ENCODE peak calls at places on chromosome 22, in seven cellular contexts. One of them, this sample, is unnamed. For H3K36me3, the result is how much of the 10 kb centered on the place peaks cover.

GRCh38 chr22:37909756-37910155 is 3.7 kb downstream of the MICALL1 start:
- DNase-seq in colonic mucosa: no peak
- DNase-seq in gastrocnemius medialis: no peak
- DNase-seq in mesendoderm: no peak
- DNase-seq in GM06990: no peak
- DNase-seq in upper lobe of right lung: no peak
- DNase-seq in SK-N-SH: no peak
- DNase-seq in this sample: no peak

GRCh38 chr22:46592390-46592872 is 27.8 kb upstream of the GRAMD4 start:
- DNase-seq in colonic mucosa: no peak
- DNase-seq in SK-N-SH: no peak
- DNase-seq in GM06990: peak
- DNase-seq in upper lobe of right lung: no peak
- DNase-seq in mesendoderm: peak
- DNase-seq in gastrocnemius medialis: no peak
- DNase-seq in this sample: no peak

GRCh38 chr22:17213976-17214375 is 5.3 kb downstream of the ADA2 start:
- DNase-seq in gastrocnemius medialis: peak
- DNase-seq in upper lobe of right lung: peak
- DNase-seq in GM06990: no peak
- DNase-seq in colonic mucosa: peak
- DNase-seq in mesendoderm: peak
- DNase-seq in SK-N-SH: no peak
- DNase-seq in this sample: peak

GRCh38 chr22:38656256-38657148 is at the start of the genes CBY1 and FAM227A:
- DNase-seq in upper lobe of right lung: peak
- DNase-seq in GM06990: peak
- DNase-seq in gastrocnemius medialis: peak
- DNase-seq in mesendoderm: peak
- DNase-seq in SK-N-SH: peak
- DNase-seq in colonic mucosa: peak
- DNase-seq in this sample: peak

GRCh38 chr22:50082197-50082715 is 3.0 kb downstream of the MLC1 start:
- DNase-seq in mesendoderm: no peak
- DNase-seq in SK-N-SH: peak
- DNase-seq in gastrocnemius medialis: no peak
- DNase-seq in colonic mucosa: no peak
- DNase-seq in upper lobe of right lung: no peak
- DNase-seq in GM06990: no peak
- DNase-seq in this sample: no peak

GRCh38 chr22:20177217-20177911 is 26.5 kb upstream of the CCDC188 start:
- DNase-seq in upper lobe of right lung: no peak
- DNase-seq in mesendoderm: no peak
- DNase-seq in colonic mucosa: no peak
- DNase-seq in gastrocnemius medialis: no peak
- DNase-seq in GM06990: no peak
- DNase-seq in SK-N-SH: no peak
- DNase-seq in this sample: no peak

GRCh38 chr22:46661221-46661851 is 41.1 kb downstream of the GRAMD4 start:
- DNase-seq in upper lobe of right lung: no peak
- DNase-seq in mesendoderm: no peak
- DNase-seq in colonic mucosa: peak
- DNase-seq in SK-N-SH: peak
- DNase-seq in GM06990: no peak
- DNase-seq in gastrocnemius medialis: no peak
- DNase-seq in this sample: no peak

GRCh38 chr22:25048659-25049657 is 96.4 kb downstream of the KIAA1671 start:
- DNase-seq in colonic mucosa: peak
- DNase-seq in mesendoderm: peak
- DNase-seq in SK-N-SH: peak
- DNase-seq in GM06990: no peak
- DNase-seq in upper lobe of right lung: peak
- DNase-seq in gastrocnemius medialis: peak
- DNase-seq in this sample: peak

GRCh38 chr22:42714768-42715430 is 5.8 kb downstream of the A4GALT start:
- DNase-seq in upper lobe of right lung: no peak
- DNase-seq in SK-N-SH: no peak
- DNase-seq in GM06990: no peak
- DNase-seq in colonic mucosa: no peak
- DNase-seq in gastrocnemius medialis: no peak
- DNase-seq in mesendoderm: peak
- DNase-seq in this sample: peak

GRCh38 chr22:39249081-39249704 is 4.4 kb upstream of the PDGFB start:
- DNase-seq in GM06990: no peak
- DNase-seq in SK-N-SH: no peak
- DNase-seq in colonic mucosa: no peak
- DNase-seq in mesendoderm: no peak
- DNase-seq in gastrocnemius medialis: no peak
- DNase-seq in upper lobe of right lung: no peak
- DNase-seq in this sample: no peak

GRCh38 chr22:28222976-28223375 is 303.9 kb upstream of the PITPNB start:
- DNase-seq in GM06990: no peak
- DNase-seq in SK-N-SH: peak
- DNase-seq in gastrocnemius medialis: no peak
- DNase-seq in mesendoderm: no peak
- DNase-seq in upper lobe of right lung: no peak
- DNase-seq in colonic mucosa: no peak
- DNase-seq in this sample: no peak

GRCh38 chr22:38038426-38038825 is 18.8 kb upstream of the PICK1 start:
- DNase-seq in mesendoderm: no peak
- DNase-seq in upper lobe of right lung: no peak
- DNase-seq in colonic mucosa: no peak
- DNase-seq in GM06990: no peak
- DNase-seq in SK-N-SH: peak
- DNase-seq in gastrocnemius medialis: no peak
- DNase-seq in this sample: no peak

GRCh38 chr22:24208012-24208749 is 26.9 kb downstream of the SUSD2 start:
- DNase-seq in upper lobe of right lung: no peak
- DNase-seq in GM06990: no peak
- DNase-seq in colonic mucosa: no peak
- DNase-seq in mesendoderm: no peak
- DNase-seq in SK-N-SH: peak
- DNase-seq in gastrocnemius medialis: no peak
- DNase-seq in this sample: no peak

GRCh38 chr22:21759133-21759532 is 23.5 kb upstream of the YPEL1 start:
- DNase-seq in GM06990: no peak
- DNase-seq in SK-N-SH: no peak
- DNase-seq in upper lobe of right lung: no peak
- DNase-seq in colonic mucosa: no peak
- DNase-seq in mesendoderm: no peak
- DNase-seq in gastrocnemius medialis: no peak
- DNase-seq in this sample: no peak
- H3K36me3 ChIP-seq in GM06990: under half
- H3K36me3 ChIP-seq in SK-N-SH: under half
- H3K36me3 ChIP-seq in upper lobe of right lung: under half
- H3K36me3 ChIP-seq in colonic mucosa: under half
- H3K36me3 ChIP-seq in mesendoderm: under half
- H3K36me3 ChIP-seq in gastrocnemius medialis: under half
- H3K36me3 ChIP-seq in this sample: under half

DNA sequence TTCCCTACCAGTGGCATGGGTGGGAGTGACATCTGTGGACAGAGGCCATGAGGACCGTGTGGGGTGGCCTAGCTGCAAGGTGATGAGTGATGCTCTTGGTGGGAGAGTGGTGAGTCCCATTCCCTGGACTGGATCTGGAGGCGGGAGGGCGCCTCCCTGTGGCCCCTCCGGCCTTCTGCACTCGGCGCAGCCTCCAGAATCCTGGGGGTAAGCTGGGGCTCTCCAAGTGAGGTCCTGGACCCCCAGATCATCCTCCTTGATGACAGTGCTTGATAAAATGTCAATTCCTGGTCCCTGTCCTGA is 32.3 kb upstream of the PRR5 start:
- DNase-seq in GM06990: no peak
- DNase-seq in mesendoderm: peak
- DNase-seq in upper lobe of right lung: no peak
- DNase-seq in SK-N-SH: peak
- DNase-seq in colonic mucosa: no peak
- DNase-seq in gastrocnemius medialis: no peak
- DNase-seq in this sample: peak
- H3K4me3 ChIP-seq in GM06990: no peak
- H3K4me3 ChIP-seq in mesendoderm: no peak
- H3K4me3 ChIP-seq in upper lobe of right lung: peak
- H3K4me3 ChIP-seq in SK-N-SH: no peak
- H3K4me3 ChIP-seq in colonic mucosa: no peak
- H3K4me3 ChIP-seq in gastrocnemius medialis: no peak
- H3K4me3 ChIP-seq in this sample: peak

GRCh38 chr22:32494971-32495370 is 20.4 kb downstream of the FBXO7 start:
- DNase-seq in mesendoderm: no peak
- DNase-seq in upper lobe of right lung: no peak
- DNase-seq in GM06990: no peak
- DNase-seq in gastrocnemius medialis: no peak
- DNase-seq in colonic mucosa: no peak
- DNase-seq in SK-N-SH: no peak
- DNase-seq in this sample: no peak
- H3K36me3 ChIP-seq in mesendoderm: under half
- H3K36me3 ChIP-seq in upper lobe of right lung: half or more
- H3K36me3 ChIP-seq in GM06990: under half
- H3K36me3 ChIP-seq in gastrocnemius medialis: under half
- H3K36me3 ChIP-seq in colonic mucosa: under half
- H3K36me3 ChIP-seq in SK-N-SH: half or more
- H3K36me3 ChIP-seq in this sample: under half

GRCh38 chr22:44154431-44154942 is 26.2 kb upstream of the PARVG start:
- DNase-seq in upper lobe of right lung: no peak
- DNase-seq in mesendoderm: no peak
- DNase-seq in gastrocnemius medialis: no peak
- DNase-seq in GM06990: no peak
- DNase-seq in SK-N-SH: no peak
- DNase-seq in colonic mucosa: no peak
- DNase-seq in this sample: no peak
- H3K4me3 ChIP-seq in upper lobe of right lung: no peak
- H3K4me3 ChIP-seq in mesendoderm: no peak
- H3K4me3 ChIP-seq in gastrocnemius medialis: no peak
- H3K4me3 ChIP-seq in GM06990: no peak
- H3K4me3 ChIP-seq in SK-N-SH: no peak
- H3K4me3 ChIP-seq in colonic mucosa: no peak
- H3K4me3 ChIP-seq in this sample: no peak